ENCODE peak calls at places on chromosomes 16 and 17, in seven cellular contexts. One of them, this sample, is unnamed.

GRCh38 chr17:79473111-79473835 is 137.6 kb downstream of the RBFOX3 start:
- DNase-seq in effector CD4-positive, alpha-beta T cell: no peak
- DNase-seq in ELR: no peak
- DNase-seq in stimulated activated naive CD8-positive, alpha-beta T cell treated with anti-CD3 and anti-CD28 coated beads, Interleukin-15, amount 100 ng/mL, for 72 hours: no peak
- DNase-seq in AG09309: no peak
- DNase-seq in HTR-8/SVneo: no peak
- DNase-seq in HFF-Myc: no peak
- DNase-seq in this sample: no peak

GRCh38 chr17:34254146-34254545 is 939 bp upstream of the CCL2 start:
- DNase-seq in AG09309: peak; percentile 78
- DNase-seq in stimulated activated naive CD8-positive, alpha-beta T cell treated with anti-CD3 and anti-CD28 coated beads, Interleukin-15, amount 100 ng/mL, for 72 hours: no peak
- DNase-seq in ELR: peak; percentile 31
- DNase-seq in HFF-Myc: no peak
- DNase-seq in effector CD4-positive, alpha-beta T cell: no peak
- DNase-seq in HTR-8/SVneo: no peak
- DNase-seq in this sample: no peak

GRCh38 chr17:42679492-42680330 is 1.9 kb downstream of the CCR10 start:
- DNase-seq in AG09309: no peak
- DNase-seq in ELR: peak; percentile 87
- DNase-seq in stimulated activated naive CD8-positive, alpha-beta T cell treated with anti-CD3 and anti-CD28 coated beads, Interleukin-15, amount 100 ng/mL, for 72 hours: peak; percentile 87
- DNase-seq in HFF-Myc: no peak
- DNase-seq in HTR-8/SVneo: peak; percentile 63
- DNase-seq in effector CD4-positive, alpha-beta T cell: peak; percentile 57
- DNase-seq in this sample: no peak

GRCh38 chr17:5763595-5763994 is 179.3 kb upstream of the NLRP1 start:
- DNase-seq in effector CD4-positive, alpha-beta T cell: no peak
- DNase-seq in ELR: no peak
- DNase-seq in stimulated activated naive CD8-positive, alpha-beta T cell treated with anti-CD3 and anti-CD28 coated beads, Interleukin-15, amount 100 ng/mL, for 72 hours: no peak
- DNase-seq in HTR-8/SVneo: no peak
- DNase-seq in HFF-Myc: no peak
- DNase-seq in AG09309: no peak
- DNase-seq in this sample: no peak

GRCh38 chr16:29926675-29927522 is 873 bp upstream of the KCTD13 start:
- DNase-seq in ELR: peak; percentile 51
- DNase-seq in effector CD4-positive, alpha-beta T cell: no peak
- DNase-seq in AG09309: no peak
- DNase-seq in stimulated activated naive CD8-positive, alpha-beta T cell treated with anti-CD3 and anti-CD28 coated beads, Interleukin-15, amount 100 ng/mL, for 72 hours: no peak
- DNase-seq in HTR-8/SVneo: no peak
- DNase-seq in HFF-Myc: no peak
- DNase-seq in this sample: no peak

GRCh38 chr16:9578459-9578858 is 487.0 kb downstream of the HAPSTR1 start:
- DNase-seq in HFF-Myc: no peak
- DNase-seq in ELR: no peak
- DNase-seq in HTR-8/SVneo: no peak
- DNase-seq in effector CD4-positive, alpha-beta T cell: no peak
- DNase-seq in AG09309: no peak
- DNase-seq in stimulated activated naive CD8-positive, alpha-beta T cell treated with anti-CD3 and anti-CD28 coated beads, Interleukin-15, amount 100 ng/mL, for 72 hours: no peak
- DNase-seq in this sample: no peak

GRCh38 chr17:6231886-6232767 is 161.9 kb downstream of the WSCD1 start:
- DNase-seq in effector CD4-positive, alpha-beta T cell: no peak
- DNase-seq in stimulated activated naive CD8-positive, alpha-beta T cell treated with anti-CD3 and anti-CD28 coated beads, Interleukin-15, amount 100 ng/mL, for 72 hours: no peak
- DNase-seq in HFF-Myc: no peak
- DNase-seq in HTR-8/SVneo: peak; percentile 45
- DNase-seq in ELR: peak; percentile 68
- DNase-seq in AG09309: no peak
- DNase-seq in this sample: peak; percentile 17

GRCh38 chr17:74217036-74217725 is 3.8 kb downstream of the TTYH2 start:
- DNase-seq in ELR: no peak
- DNase-seq in HTR-8/SVneo: no peak
- DNase-seq in stimulated activated naive CD8-positive, alpha-beta T cell treated with anti-CD3 and anti-CD28 coated beads, Interleukin-15, amount 100 ng/mL, for 72 hours: no peak
- DNase-seq in AG09309: no peak
- DNase-seq in HFF-Myc: no peak
- DNase-seq in effector CD4-positive, alpha-beta T cell: no peak
- DNase-seq in this sample: no peak

GRCh38 chr17:77429985-77430752 is 289.4 kb downstream of the SEC14L1 start:
- DNase-seq in HTR-8/SVneo: peak; percentile 93
- DNase-seq in effector CD4-positive, alpha-beta T cell: peak; percentile 86
- DNase-seq in stimulated activated naive CD8-positive, alpha-beta T cell treated with anti-CD3 and anti-CD28 coated beads, Interleukin-15, amount 100 ng/mL, for 72 hours: peak; percentile 72
- DNase-seq in HFF-Myc: no peak
- DNase-seq in ELR: peak; percentile 100
- DNase-seq in AG09309: peak; percentile 93
- DNase-seq in this sample: peak; percentile 96

GRCh38 chr16:51637744-51638100 is 486.7 kb upstream of the SALL1 start:
- DNase-seq in effector CD4-positive, alpha-beta T cell: no peak
- DNase-seq in stimulated activated naive CD8-positive, alpha-beta T cell treated with anti-CD3 and anti-CD28 coated beads, Interleukin-15, amount 100 ng/mL, for 72 hours: no peak
- DNase-seq in HFF-Myc: no peak
- DNase-seq in ELR: peak; percentile 33
- DNase-seq in HTR-8/SVneo: no peak
- DNase-seq in AG09309: no peak
- DNase-seq in this sample: no peak

GRCh38 chr17:21371511-21372081 is 4.6 kb upstream of the KCNJ12 start:
- DNase-seq in HFF-Myc: no peak
- DNase-seq in AG09309: no peak
- DNase-seq in effector CD4-positive, alpha-beta T cell: no peak
- DNase-seq in ELR: no peak
- DNase-seq in HTR-8/SVneo: no peak
- DNase-seq in stimulated activated naive CD8-positive, alpha-beta T cell treated with anti-CD3 and anti-CD28 coated beads, Interleukin-15, amount 100 ng/mL, for 72 hours: no peak
- DNase-seq in this sample: no peak

GRCh38 chr17:28119049-28119448 is 76.6 kb downstream of the NLK start:
- DNase-seq in AG09309: no peak
- DNase-seq in stimulated activated naive CD8-positive, alpha-beta T cell treated with anti-CD3 and anti-CD28 coated beads, Interleukin-15, amount 100 ng/mL, for 72 hours: no peak
- DNase-seq in ELR: no peak
- DNase-seq in effector CD4-positive, alpha-beta T cell: no peak
- DNase-seq in HTR-8/SVneo: no peak
- DNase-seq in HFF-Myc: no peak
- DNase-seq in this sample: no peak

GRCh38 chr17:81387235-81388060 is 7.8 kb upstream of the BAHCC1 start:
- DNase-seq in stimulated activated naive CD8-positive, alpha-beta T cell treated with anti-CD3 and anti-CD28 coated beads, Interleukin-15, amount 100 ng/mL, for 72 hours: peak; percentile 63
- DNase-seq in ELR: peak; percentile 64
- DNase-seq in HFF-Myc: no peak
- DNase-seq in effector CD4-positive, alpha-beta T cell: no peak
- DNase-seq in HTR-8/SVneo: peak; percentile 60
- DNase-seq in AG09309: no peak
- DNase-seq in this sample: no peak

GRCh38 chr16:69859105-69859969 is 91.8 kb upstream of the CLEC18A start:
- DNase-seq in AG09309: no peak
- DNase-seq in ELR: peak; percentile 30
- DNase-seq in HFF-Myc: no peak
- DNase-seq in effector CD4-positive, alpha-beta T cell: no peak
- DNase-seq in stimulated activated naive CD8-positive, alpha-beta T cell treated with anti-CD3 and anti-CD28 coated beads, Interleukin-15, amount 100 ng/mL, for 72 hours: no peak
- DNase-seq in HTR-8/SVneo: peak; percentile 66
- DNase-seq in this sample: no peak

GRCh38 chr17:51045616-51046526 is 74.8 kb downstream of the SPAG9 start:
- DNase-seq in HTR-8/SVneo: no peak
- DNase-seq in HFF-Myc: no peak
- DNase-seq in AG09309: no peak
- DNase-seq in ELR: no peak
- DNase-seq in effector CD4-positive, alpha-beta T cell: no peak
- DNase-seq in stimulated activated naive CD8-positive, alpha-beta T cell treated with anti-CD3 and anti-CD28 coated beads, Interleukin-15, amount 100 ng/mL, for 72 hours: no peak
- DNase-seq in this sample: no peak

This sample was measured in non-pigmented ciliary epithelial cell.